ENCODE peak calls at places on chromosomes 12 and 14, in six cellular contexts. A is spleen, T is lower leg skin, U is adrenal gland, C is AG10803, K is HFF-Myc. E is an unnamed sample.

GRCh38 chr12:119512772-119513497 is 80.6 kb upstream of the TMEM233 start:
- DNase-seq in A (no peak), T (no peak), U (peak; percentile 3), C (no peak), K (no peak), E (no peak)

GRCh38 chr12:114656906-114657596 is 26.9 kb downstream of the TBX3 start:
- DNase-seq in A (no peak), T (no peak), U (no peak), C (no peak), K (no peak), E (no peak)

GRCh38 chr14:88342980-88343379 is 19.9 kb upstream of the KCNK10 start:
- DNase-seq in A (no peak), T (no peak), U (no peak), C (no peak), K (no peak), E (no peak)

GRCh38 chr12:121576851-121577391 is 3.9 kb downstream of the KDM2B start:
- DNase-seq in A (no peak), T (no peak), U (no peak), C (peak; percentile 94), K (peak; percentile 69), E (peak; percentile 25)

GRCh38 chr12:106732890-106733289 is 41.6 kb upstream of the RIC8B start:
- DNase-seq in A (no peak), T (no peak), U (no peak), C (no peak), K (no peak), E (no peak)

GRCh38 chr14:58297412-58297761 is 968 bp upstream of the ARID4A start:
- DNase-seq in A (no peak), T (peak; percentile 65), U (no peak), C (peak; percentile 65), K (no peak), E (no peak)

GRCh38 chr12:104582739-104583138 is 126.0 kb downstream of the CHST11 start:
- DNase-seq in A (no peak), T (no peak), U (no peak), C (no peak), K (no peak), E (no peak)

GRCh38 chr12:91104812-91105466 is 6.4 kb downstream of the LUM start:
- DNase-seq in A (no peak), T (no peak), U (no peak), C (no peak), K (no peak), E (no peak)

GRCh38 chr14:22070119-22070982 is 396.7 kb upstream of the OR4E1 start:
- DNase-seq in A (peak; percentile 85), T (no peak), U (no peak), C (no peak), K (no peak), E (no peak)

GRCh38 chr12:104929926-104930325 is 28.2 kb downstream of the SLC41A2 start:
- DNase-seq in A (no peak), T (no peak), U (no peak), C (peak; percentile 38), K (no peak), E (no peak)

GRCh38 chr12:55955800-55956508 is 9.9 kb downstream of the PMEL start:
- DNase-seq in A (no peak), T (no peak), U (peak; percentile 60), C (peak; percentile 44), K (no peak), E (peak; percentile 72)

GRCh38 chr12:23113781-23114180 is 488.8 kb downstream of the ETNK1 start:
- DNase-seq in A (no peak), T (no peak), U (no peak), C (no peak), K (no peak), E (no peak)

GRCh38 chr12:88238406-88238805 is 96.3 kb downstream of the TMTC3 start:
- DNase-seq in A (no peak), T (no peak), U (no peak), C (no peak), K (no peak), E (no peak)

GRCh38 chr14:102819176-102819628 is 42.0 kb downstream of the TRAF3 start:
- DNase-seq in A (peak; percentile 81), T (no peak), U (no peak), C (peak; percentile 31), K (no peak), E (no peak)

GRCh38 chr12:10069099-10069498 is 29.7 kb downstream of the CLEC1A start:
- DNase-seq in A (no peak), T (no peak), U (peak; percentile 10), C (peak; percentile 64), K (peak; percentile 57), E (no peak)

GRCh38 chr14:100155049-100155621 is 4.3 kb downstream of the DEGS2 start:
- DNase-seq in A (no peak), T (no peak), U (no peak), C (no peak), K (peak; percentile 16), E (peak; percentile 84)

GRCh38 chr12:30700216-30700900 is 4.7 kb upstream of the IPO8 start:
- DNase-seq in A (no peak), T (no peak), U (no peak), C (no peak), K (no peak), E (no peak)

GRCh38 chr14:97095269-97095668 is 298.1 kb downstream of the VRK1 start:
- DNase-seq in A (no peak), T (no peak), U (no peak), C (no peak), K (no peak), E (no peak)

GRCh38 chr12:12804011-12804410 is 9.1 kb upstream of the DDX47 start:
- DNase-seq in A (no peak), T (no peak), U (no peak), C (no peak), K (no peak), E (no peak)

GRCh38 chr12:123532808-123533649 is 490 bp downstream of the RILPL1 start:
- DNase-seq in A (peak; percentile 85), T (no peak), U (peak; percentile 90), C (peak; percentile 40), K (no peak), E (peak; percentile 36)

GRCh38 chr12:123532021-123532420 is 1.5 kb downstream of the RILPL1 start:
- DNase-seq in A (no peak), T (no peak), U (peak; percentile 41), C (peak; percentile 27), K (no peak), E (no peak)

GRCh38 chr12:123529636-123530035 is 3.9 kb downstream of the RILPL1 start:
- DNase-seq in A (no peak), T (no peak), U (no peak), C (no peak), K (no peak), E (no peak)

GRCh38 chr12:123530683-123531082 is 2.8 kb downstream of the RILPL1 start:
- DNase-seq in A (no peak), T (no peak), U (no peak), C (no peak), K (no peak), E (no peak)

GRCh38 chr12:123531091-123531490 is 2.4 kb downstream of the RILPL1 start:
- DNase-seq in A (no peak), T (no peak), U (peak; percentile 52), C (no peak), K (no peak), E (no peak)
- H3K4me3 ChIP-seq in A (no peak overlapping the region), T (no peak overlapping the region), U (no peak overlapping the region), C (no peak overlapping the region), K (peak overlapping the region; percentile 86), E (no peak overlapping the region)

GRCh38 chr14:24395609-24396580 is 2.9 kb upstream of the NYNRIN start:
- DNase-seq in A (peak; percentile 48), T (peak; percentile 55), U (no peak), C (no peak), K (no peak), E (no peak)

GRCh38 chr14:24397639-24398297 is 1.0 kb upstream of the NYNRIN start:
- DNase-seq in A (no peak), T (no peak), U (no peak), C (no peak), K (no peak), E (no peak)

GRCh38 chr14:24399981-24400718 is 1.3 kb downstream of the NYNRIN start:
- DNase-seq in A (no peak), T (no peak), U (no peak), C (no peak), K (no peak), E (no peak)

GRCh38 chr14:24398943-24399801 is at the start of gene NYNRIN:
- DNase-seq in A (peak; percentile 85), T (no peak), U (peak; percentile 35), C (no peak), K (no peak), E (peak; percentile 68)

DNA sequence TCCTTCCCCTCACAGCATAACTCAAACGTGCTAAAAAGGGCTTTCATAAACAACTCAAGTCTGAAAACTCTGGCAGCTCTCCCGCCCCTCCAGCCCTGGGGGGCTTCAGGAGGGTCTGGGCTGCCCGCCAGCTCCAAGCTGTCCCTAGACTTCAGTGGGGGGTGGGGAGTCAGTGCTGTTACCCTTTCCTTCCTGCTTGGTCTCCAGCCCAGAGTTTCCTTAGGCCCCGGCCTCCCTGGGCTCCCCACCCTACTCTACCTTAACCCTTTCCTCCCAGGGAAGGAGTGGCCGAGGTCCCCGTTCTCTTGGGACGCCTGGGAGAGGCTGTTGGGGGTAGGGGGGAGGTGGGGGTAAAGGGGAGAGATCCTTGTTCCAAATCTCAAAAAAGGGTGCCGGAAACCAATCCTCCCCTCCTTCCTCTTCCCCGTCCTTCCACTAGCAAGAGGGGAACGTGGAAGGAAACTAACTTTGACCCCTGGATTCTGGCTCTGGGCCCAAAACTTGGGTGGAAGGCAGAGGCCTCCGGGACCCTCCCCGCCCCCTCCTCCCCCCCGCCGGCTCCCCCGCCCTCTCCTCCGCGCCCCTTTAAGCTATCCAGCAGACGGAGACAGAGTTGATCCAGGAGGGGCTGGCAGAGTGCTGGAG is 383 bp upstream of the NYNRIN start:
- DNase-seq in A (no peak), T (no peak), U (no peak), C (no peak), K (no peak), E (peak; percentile 58)
- H3K4me3 ChIP-seq in A (peak overlapping the region; percentile 81), T (no peak overlapping the region), U (no peak overlapping the region), C (peak overlapping the region; percentile 63), K (peak overlapping the region; percentile 46), E (peak overlapping the region; percentile 85)

GRCh38 chr12:51371295-51371953 is 19.8 kb downstream of the GALNT6 start:
- DNase-seq in A (no peak), T (peak; percentile 42), U (peak; percentile 92), C (peak; percentile 93), K (peak; percentile 91), E (peak; percentile 42)
- H3K4me3 ChIP-seq in A (no peak overlapping the region), T (no peak overlapping the region), U (no peak overlapping the region), C (no peak overlapping the region), K (no peak overlapping the region), E (no peak overlapping the region)

DNA sequence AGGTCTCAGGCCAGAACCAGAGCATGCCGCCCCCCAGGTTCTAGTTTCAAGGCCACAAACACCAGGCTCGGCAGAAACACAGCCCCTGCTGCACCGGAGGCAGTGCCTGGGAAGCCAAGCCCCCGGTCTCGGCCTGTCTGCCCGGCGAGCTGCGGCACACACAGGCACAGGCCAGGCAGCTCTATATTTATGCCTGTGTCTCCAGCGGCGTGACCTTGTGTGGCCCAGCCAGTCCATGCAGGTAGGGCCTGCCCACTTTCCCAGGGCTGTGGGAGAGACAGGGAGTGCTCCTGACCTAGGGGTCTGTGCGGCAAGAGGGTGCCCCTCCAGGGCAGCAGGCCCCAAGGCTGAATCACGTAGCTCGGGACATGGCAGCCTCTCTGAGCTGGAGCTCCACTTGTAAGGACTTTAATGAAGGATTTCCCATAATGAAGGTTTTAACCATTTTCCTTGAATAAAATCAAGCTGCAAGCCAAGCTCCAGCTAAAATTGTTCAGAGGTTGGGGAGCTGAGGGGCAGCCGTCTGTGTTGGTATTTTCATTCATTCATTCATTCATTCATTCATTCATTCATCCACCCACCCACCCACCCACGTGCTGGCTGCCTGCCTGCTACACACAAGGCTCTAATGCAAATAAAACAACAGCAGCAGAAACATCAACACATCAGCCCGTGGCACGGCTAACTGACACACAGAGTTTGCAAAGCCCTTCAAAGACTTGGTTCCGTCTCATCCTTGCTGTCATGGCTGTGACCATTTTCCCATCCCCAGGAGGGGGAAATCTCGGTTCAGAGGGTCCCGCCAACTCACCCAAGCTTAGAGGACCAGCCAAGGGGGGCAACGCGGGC is 92.0 kb downstream of the RFLNA start:
- DNase-seq in A (no peak), T (no peak), U (peak; percentile 73), C (no peak), K (no peak), E (no peak)
- H3K4me3 ChIP-seq in A (no peak overlapping the region), T (no peak overlapping the region), U (no peak overlapping the region), C (peak overlapping the region; percentile 87), K (peak overlapping the region; percentile 63), E (no peak overlapping the region)